ENCODE peak calls at places on chromosome 7, in ten cellular contexts. U is GM20000, D is upper lobe of left lung, P is PC-9, W is choroid plexus epithelial cell, F is GM12878, L is cardiac muscle cell, A is GM10248, O is BE2C, Y is AG04450. Z is an unnamed sample.

GRCh38 chr7:139560678-139561077 is 37.2 kb downstream of the CLEC2L start:
- DNase-seq in W (no peak), U (no peak), O (peak), L (no peak), D (no peak), P (no peak), A (no peak), F (no peak), Y (no peak), Z (no peak)

GRCh38 chr7:36644625-36645422 is 79.5 kb downstream of the AOAH start:
- DNase-seq in F (no peak), U (no peak), Y (no peak), D (no peak), O (no peak), P (no peak), W (peak), A (no peak), L (no peak), Z (no peak)

GRCh38 chr7:28038175-28038855 is 142.3 kb downstream of the JAZF1 start:
- DNase-seq in F (no peak), A (no peak), L (no peak), W (no peak), O (no peak), U (no peak), D (no peak), Y (no peak), P (no peak), Z (no peak)

GRCh38 chr7:5514440-5515035 is 90.9 kb upstream of the TNRC18 start:
- DNase-seq in D (no peak), A (no peak), U (no peak), Y (no peak), O (no peak), L (peak), P (peak), F (no peak), W (peak), Z (no peak)

GRCh38 chr7:73329861-73330581 is 2.1 kb downstream of the FKBP6 start:
- DNase-seq in D (no peak), A (no peak), P (no peak), Y (peak), U (no peak), F (no peak), W (peak), L (peak), O (no peak), Z (no peak)

GRCh38 chr7:18653381-18654155 is 158.0 kb downstream of the HDAC9 start:
- DNase-seq in F (no peak), O (no peak), L (no peak), Y (no peak), D (no peak), P (no peak), U (no peak), W (peak), A (no peak), Z (no peak)

GRCh38 chr7:28125381-28126046 is 55.1 kb downstream of the JAZF1 start:
- DNase-seq in P (no peak), D (no peak), A (no peak), L (peak), F (no peak), U (no peak), W (peak), O (no peak), Y (no peak), Z (no peak)

GRCh38 chr7:120709931-120710330 is 148.0 kb downstream of the TSPAN12 start:
- DNase-seq in P (no peak), A (no peak), U (no peak), F (no peak), O (no peak), L (peak), W (no peak), Y (no peak), D (no peak), Z (no peak)

GRCh38 chr7:521221-522070 is 1.8 kb upstream of the PDGFA start:
- DNase-seq in Y (no peak), L (peak), P (peak), D (peak), U (peak), A (peak), O (no peak), F (no peak), W (no peak), Z (no peak)

GRCh38 chr7:435518-436366 is 83.9 kb downstream of the PDGFA start:
- DNase-seq in A (no peak), P (no peak), D (peak), U (no peak), O (no peak), L (no peak), F (no peak), Y (no peak), W (no peak), Z (peak)

GRCh38 chr7:27263781-27264180 is 21.2 kb downstream of the EVX1 start:
- DNase-seq in O (no peak), P (no peak), U (no peak), L (no peak), F (no peak), D (no peak), Y (no peak), W (no peak), A (no peak), Z (no peak)

GRCh38 chr7:29609162-29610030 is 45.8 kb downstream of the PRR15 start:
- DNase-seq in L (peak), W (peak), O (no peak), P (peak), Y (no peak), D (no peak), A (no peak), F (no peak), U (no peak), Z (no peak)

GRCh38 chr7:18855796-18856195 is 261.6 kb downstream of the TWIST1 start:
- DNase-seq in L (no peak), Y (no peak), U (no peak), P (no peak), O (no peak), D (no peak), A (no peak), W (peak), F (no peak), Z (no peak)

GRCh38 chr7:152924826-152925411 is 165.4 kb downstream of the ACTR3B start:
- DNase-seq in Y (no peak), W (no peak), U (peak), L (no peak), O (no peak), F (no peak), D (peak), P (no peak), A (no peak), Z (no peak)

GRCh38 chr7:158811461-158811860 is 17.8 kb downstream of the ESYT2 start:
- DNase-seq in O (no peak), P (peak), W (peak), F (no peak), U (no peak), D (no peak), Y (no peak), L (peak), A (no peak), Z (peak)

GRCh38 chr7:36690514-36691187 is 33.6 kb downstream of the AOAH start:
- DNase-seq in P (no peak), W (no peak), O (no peak), L (no peak), D (no peak), Y (no peak), U (peak), A (no peak), F (no peak), Z (no peak)

DNA sequence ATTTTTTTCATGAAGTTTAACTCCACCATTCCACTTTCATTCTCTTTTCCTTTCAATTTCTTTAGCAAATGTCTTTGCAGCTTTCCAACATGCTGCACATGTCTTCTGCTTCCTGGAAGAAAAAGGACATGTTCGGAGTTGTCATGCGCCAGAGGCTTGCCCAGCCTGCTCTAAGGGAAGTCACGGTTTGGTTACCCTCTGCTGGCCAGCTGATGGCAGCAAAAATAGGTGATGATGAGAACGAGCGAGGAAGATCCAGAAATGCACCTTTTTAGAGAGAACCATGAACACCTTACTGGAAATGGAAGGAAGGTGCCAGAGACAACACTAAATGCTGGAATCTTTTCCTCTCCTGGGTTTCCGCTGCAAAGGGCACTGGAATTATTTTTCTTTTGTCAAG is 4.9 kb upstream of the ZSCAN21 start:
- DNase-seq in L (no peak), U (peak), Y (no peak), F (peak), D (no peak), O (no peak), P (no peak), W (no peak), A (peak), Z (no peak)
- TF ChIP-seq CTCF in L (no peak), U (peak), Y (no peak), F (peak), D (no peak), O (peak), P (no peak), W (peak), A (peak), Z (no peak)

GRCh38 chr7:106369816-106370215 is 85.0 kb upstream of the NAMPT start:
- DNase-seq in O (no peak), F (no peak), W (no peak), A (no peak), Y (no peak), D (no peak), U (no peak), L (peak), P (no peak), Z (no peak)

GRCh38 chr7:106369349-106369748 is 84.6 kb upstream of the NAMPT start:
- DNase-seq in F (no peak), D (no peak), L (peak), Y (peak), O (no peak), W (peak), U (no peak), P (no peak), A (no peak), Z (peak)

GRCh38 chr7:106365252-106366005 is 80.6 kb upstream of the NAMPT start:
- DNase-seq in P (peak), Y (no peak), F (peak), W (peak), D (no peak), A (no peak), L (peak), O (no peak), U (peak), Z (no peak)

GRCh38 chr7:106367664-106368063 is 82.9 kb upstream of the NAMPT start:
- DNase-seq in L (no peak), W (no peak), P (no peak), Y (no peak), O (no peak), A (no peak), U (no peak), D (no peak), F (no peak), Z (no peak)

DNA sequence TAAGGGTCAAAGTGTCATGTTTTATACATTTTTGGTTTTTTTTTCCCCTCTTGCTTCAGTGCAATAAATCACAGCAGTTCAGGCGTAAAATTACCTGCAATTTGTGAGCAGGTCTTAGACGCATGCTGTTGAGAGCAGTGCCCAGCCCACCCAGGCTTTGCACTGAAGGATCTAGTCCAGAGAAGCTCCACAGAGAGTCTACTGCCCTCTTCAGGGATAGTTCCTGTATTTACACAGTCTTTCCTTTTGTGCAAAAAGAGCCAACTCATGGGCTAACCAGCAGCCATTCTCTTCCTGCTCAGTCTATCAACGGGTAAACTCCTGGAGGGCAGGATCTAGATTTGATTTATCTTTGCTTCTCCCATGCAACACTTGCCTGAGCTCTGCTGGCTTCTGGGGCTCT is 82.2 kb upstream of the NAMPT start:
- DNase-seq in W (peak), F (no peak), D (no peak), P (no peak), U (peak), O (no peak), L (peak), A (peak), Y (no peak), Z (no peak)
- TF ChIP-seq CTCF in W (peak), F (peak), D (no peak), P (peak), U (no peak), O (peak), L (peak), A (peak), Y (peak), Z (peak)

DNA sequence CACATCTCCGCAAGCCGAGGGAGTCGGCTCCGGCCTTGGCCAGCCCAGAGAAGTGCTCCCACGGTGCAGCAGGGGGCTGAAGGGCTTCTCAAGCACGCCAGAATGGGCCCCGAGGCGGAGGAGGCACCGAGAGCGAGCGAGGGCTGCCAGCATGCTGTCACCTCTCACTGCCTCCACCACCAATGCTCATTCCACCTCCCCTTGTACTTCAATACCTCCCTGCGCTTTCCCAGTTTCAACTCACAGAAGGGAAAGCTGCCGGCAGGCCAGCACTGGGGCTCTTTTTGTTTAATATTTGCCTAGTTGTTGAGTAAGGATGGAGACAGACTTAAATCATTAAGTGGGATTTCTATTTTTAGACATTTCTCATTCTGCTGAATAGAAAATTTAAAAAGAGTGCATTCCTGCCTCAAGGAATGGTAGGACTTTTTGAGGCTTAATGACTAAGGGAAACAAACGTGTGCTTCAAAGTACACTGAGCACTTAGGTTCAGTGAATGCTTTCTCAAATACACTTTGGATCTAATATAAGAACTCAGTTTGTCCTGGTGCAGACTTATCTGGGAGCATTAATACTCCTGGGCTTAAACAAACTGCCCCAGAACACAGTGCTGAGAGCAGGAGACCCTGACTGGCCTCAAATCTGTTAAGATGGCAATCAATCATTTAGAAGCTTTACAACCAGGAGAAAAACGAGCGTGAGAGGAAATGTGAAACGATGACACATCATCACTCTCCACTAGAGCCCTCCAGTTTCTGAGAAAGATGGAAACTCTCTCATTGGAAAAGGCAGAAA is 131.2 kb downstream of the RALA start:
- DNase-seq in L (peak), U (no peak), W (peak), F (no peak), P (no peak), O (no peak), Y (no peak), D (peak), A (no peak), Z (peak)
- TF ChIP-seq CTCF in L (no peak), U (no peak), W (peak), F (no peak), P (no peak), O (no peak), Y (peak), D (no peak), A (no peak), Z (no peak)

GRCh38 chr7:114539575-114539974 is 125.0 kb downstream of the FOXP2 start:
- DNase-seq in P (no peak), O (no peak), A (no peak), D (no peak), L (peak), U (no peak), W (peak), F (no peak), Y (no peak), Z (no peak)
- TF ChIP-seq CTCF in P (peak), O (no peak), A (peak), D (no peak), L (peak), U (no peak), W (peak), F (peak), Y (peak), Z (peak)